ENCODE peak calls at places on chromosomes 6 and 20, in seven cellular contexts. Z, N, E, P, Y, X and M are unnamed samples.

GRCh38 chr6:73309534-73309783 is 44.6 kb downstream of the DPPA5 start:
- DNase-seq in Z (no peak), N (no peak), E (no peak), P (no peak), Y (no peak), X (no peak), M (no peak)

GRCh38 chr6:126307859-126308258 is 32.1 kb upstream of the CENPW start:
- DNase-seq in Z (no peak), N (peak), E (no peak), P (no peak), Y (no peak), X (peak), M (no peak)

GRCh38 chr6:169058634-169059033 is 195.0 kb downstream of the THBS2 start:
- DNase-seq in Z (no peak), N (no peak), E (no peak), P (no peak), Y (no peak), X (no peak), M (no peak)

GRCh38 chr6:15500901-15501805 is 161.7 kb downstream of the DTNBP1 start:
- DNase-seq in Z (no peak), N (no peak), E (no peak), P (no peak), Y (no peak), X (no peak), M (no peak)

GRCh38 chr6:57177545-57178225 is 5.6 kb downstream of the BAG2 start:
- DNase-seq in Z (no peak), N (peak), E (no peak), P (no peak), Y (no peak), X (no peak), M (no peak)

GRCh38 chr6:34908194-34908593 is 19.1 kb downstream of the ANKS1A start:
- DNase-seq in Z (no peak), N (no peak), E (no peak), P (no peak), Y (no peak), X (no peak), M (no peak)

GRCh38 chr20:1429143-1429728 is 36.4 kb upstream of the FKBP1A start:
- DNase-seq in Z (no peak), N (no peak), E (no peak), P (no peak), Y (no peak), X (no peak), M (no peak)

GRCh38 chr20:46674253-46675083 is 14.8 kb downstream of the TP53RK start:
- DNase-seq in Z (no peak), N (no peak), E (no peak), P (no peak), Y (no peak), X (no peak), M (no peak)

GRCh38 chr6:35955521-35955920 is 34.6 kb upstream of the SRPK1 start:
- DNase-seq in Z (no peak), N (no peak), E (no peak), P (no peak), Y (no peak), X (no peak), M (no peak)

GRCh38 chr6:136226027-136226673 is 24.0 kb downstream of the MTFR2 start:
- DNase-seq in Z (peak), N (peak), E (no peak), P (peak), Y (no peak), X (peak), M (peak)

GRCh38 chr6:16690244-16691142 is 70.8 kb downstream of the ATXN1 start:
- DNase-seq in Z (no peak), N (peak), E (no peak), P (no peak), Y (no peak), X (no peak), M (no peak)

GRCh38 chr6:84103029-84103428 is 69.5 kb downstream of the MRAP2 start:
- DNase-seq in Z (no peak), N (peak), E (no peak), P (no peak), Y (no peak), X (peak), M (no peak)

GRCh38 chr20:573414-574296 is 30.1 kb upstream of the CSNK2A1 start:
- DNase-seq in Z (no peak), N (no peak), E (no peak), P (no peak), Y (no peak), X (no peak), M (no peak)

GRCh38 chr6:83853968-83854501 is 875 bp downstream of the RIPPLY2 start:
- DNase-seq in Z (no peak), N (no peak), E (no peak), P (no peak), Y (no peak), X (peak), M (peak)

GRCh38 chr6:109224107-109224875 is 129.0 kb downstream of the CEP57L1 start:
- DNase-seq in Z (no peak), N (no peak), E (no peak), P (no peak), Y (no peak), X (peak), M (no peak)

GRCh38 chr20:24781061-24781980 is 167.7 kb upstream of the CST7 start:
- DNase-seq in Z (peak), N (peak), E (no peak), P (peak), Y (no peak), X (peak), M (peak)

GRCh38 chr20:48716541-48716940 is 111.3 kb downstream of the PREX1 start:
- DNase-seq in Z (no peak), N (no peak), E (no peak), P (no peak), Y (no peak), X (no peak), M (no peak)

GRCh38 chr6:80332013-80332412 is 225.5 kb downstream of the BCKDHB start:
- DNase-seq in Z (no peak), N (no peak), E (no peak), P (no peak), Y (no peak), X (no peak), M (no peak)

GRCh38 chr6:14849224-14849623 is 396.6 kb upstream of the JARID2 start:
- DNase-seq in Z (no peak), N (no peak), E (no peak), P (no peak), Y (no peak), X (no peak), M (no peak)

DNA sequence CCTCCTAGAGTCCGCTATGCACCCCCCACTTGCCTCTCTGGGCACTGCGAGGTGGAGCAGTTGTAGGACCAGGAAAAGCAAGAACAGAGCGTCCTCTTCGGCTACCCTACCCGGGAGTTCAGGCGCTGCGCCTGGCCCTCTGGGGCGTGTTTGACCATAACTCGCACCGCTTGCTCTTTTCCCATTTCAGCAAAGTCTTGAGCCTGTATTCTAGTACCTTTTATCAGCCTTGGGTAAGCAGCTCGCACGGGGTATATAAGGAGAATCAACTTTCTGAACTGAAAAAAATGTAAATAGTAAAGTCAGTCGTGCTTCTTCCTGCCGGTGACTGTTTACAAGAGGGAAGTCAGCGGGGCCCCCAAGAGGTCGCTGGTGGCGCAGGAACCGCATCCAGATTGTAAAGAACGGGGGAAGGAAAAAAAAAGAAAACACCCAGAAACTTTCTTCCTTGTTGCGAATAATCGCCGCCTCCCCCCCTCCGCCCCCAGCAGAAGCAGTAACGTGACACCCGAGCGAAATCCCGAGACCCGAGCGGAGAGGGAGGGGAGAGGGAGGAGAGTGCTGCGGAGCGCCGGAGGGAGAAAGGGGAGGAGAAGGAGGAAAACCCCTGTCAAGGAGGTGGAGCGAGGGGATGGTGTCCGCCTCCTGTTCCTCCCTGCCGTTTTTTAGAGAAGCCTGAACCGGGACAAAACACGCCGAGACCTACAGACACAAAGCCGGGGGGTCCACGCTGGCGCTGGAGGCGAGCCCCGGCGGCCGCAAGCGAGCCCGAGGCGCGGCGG is at the start of gene UST:
- DNase-seq in Z (peak), N (peak), E (peak), P (peak), Y (no peak), X (peak), M (peak)
- TF ChIP-seq USF2 in Z (no peak), N (peak), E (peak), P (no peak), Y (no peak), X (no peak), M (peak)

GRCh38 chr6:104558746-104559145 is 301.0 kb downstream of the HACE1 start:
- DNase-seq in Z (no peak), N (no peak), E (no peak), P (no peak), Y (no peak), X (no peak), M (no peak)
- TF ChIP-seq USF2 in Z (no peak), N (no peak), E (no peak), P (no peak), Y (no peak), X (no peak), M (no peak)

GRCh38 chr6:87763276-87763675 is 61.2 kb upstream of the AKIRIN2 start:
- DNase-seq in Z (no peak), N (no peak), E (no peak), P (no peak), Y (no peak), X (no peak), M (no peak)

GRCh38 chr6:87762116-87762515 is 60.1 kb upstream of the AKIRIN2 start:
- DNase-seq in Z (no peak), N (no peak), E (no peak), P (no peak), Y (no peak), X (peak), M (no peak)

GRCh38 chr6:87763901-87764300 is 61.9 kb upstream of the AKIRIN2 start:
- DNase-seq in Z (no peak), N (no peak), E (no peak), P (no peak), Y (no peak), X (no peak), M (no peak)

GRCh38 chr6:87766211-87766610 is 64.2 kb upstream of the AKIRIN2 start:
- DNase-seq in Z (no peak), N (no peak), E (no peak), P (no peak), Y (no peak), X (no peak), M (no peak)
- TF ChIP-seq USF2 in Z (no peak), N (no peak), E (no peak), P (no peak), Y (no peak), X (no peak), M (no peak)

GRCh38 chr6:128710305-128710704 is 172.6 kb upstream of the LAMA2 start:
- DNase-seq in Z (no peak), N (peak), E (no peak), P (no peak), Y (no peak), X (no peak), M (no peak)

GRCh38 chr6:128711149-128711548 is 171.8 kb upstream of the LAMA2 start:
- DNase-seq in Z (no peak), N (no peak), E (no peak), P (no peak), Y (no peak), X (no peak), M (no peak)

GRCh38 chr6:128712898-128713297 is 170.0 kb upstream of the LAMA2 start:
- DNase-seq in Z (no peak), N (no peak), E (no peak), P (no peak), Y (no peak), X (no peak), M (no peak)

GRCh38 chr6:128713461-128713860 is 169.5 kb upstream of the LAMA2 start:
- DNase-seq in Z (no peak), N (peak), E (no peak), P (no peak), Y (no peak), X (peak), M (no peak)
- TF ChIP-seq USF2 in Z (no peak), N (no peak), E (no peak), P (no peak), Y (no peak), X (no peak), M (no peak)

DNA sequence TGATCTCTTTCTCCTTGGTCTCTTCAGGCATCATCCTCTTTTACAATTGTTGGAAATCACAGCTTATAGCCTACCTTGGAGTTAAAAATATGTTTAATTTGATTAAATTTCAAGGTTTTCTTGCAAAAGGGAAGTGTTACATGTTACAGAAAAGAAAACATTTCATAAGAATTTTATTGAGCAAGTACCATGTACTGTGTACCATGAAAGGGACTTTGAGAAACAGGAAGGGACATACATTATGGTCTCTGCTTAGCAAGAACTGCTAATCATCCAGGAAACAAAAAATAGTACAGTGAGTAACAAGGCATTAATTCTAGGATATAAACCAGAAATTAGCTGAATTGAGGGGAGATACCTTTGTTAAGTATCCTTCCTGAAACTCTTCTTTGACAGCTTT is 145.3 kb upstream of the SPACA1 start:
- DNase-seq in Z (no peak), N (no peak), E (no peak), P (no peak), Y (no peak), X (no peak), M (no peak)
- TF ChIP-seq USF2 in Z (no peak), N (no peak), E (no peak), P (no peak), Y (no peak), X (no peak), M (no peak)

GRCh38 chr6:98828991-98829411 is 5.4 kb upstream of the POU3F2 start:
- DNase-seq in Z (no peak), N (no peak), E (no peak), P (no peak), Y (no peak), X (no peak), M (peak)
- TF ChIP-seq USF2 in Z (no peak), N (no peak), E (no peak), P (no peak), Y (no peak), X (no peak), M (no peak)